ENCODE peak calls at places on chromosome 2, in four cellular contexts. V is lung microvascular endothelial cell; T is activated naive CD8-positive, alpha-beta T cell treated with anti-CD3 and anti-CD28 coated beads for 36 hours; Y is adipocyte. W is an unnamed sample.

GRCh38 chr2:241692448-241692847 is 5.8 kb upstream of the DTYMK start:
- DNase-seq in V (no peak), Y (peak; percentile 72), T (no peak), W (no peak)

GRCh38 chr2:98037666-98038339 is 42.1 kb upstream of the TMEM131 start:
- DNase-seq in Y (no peak), T (no peak), V (no peak), W (no peak)

GRCh38 chr2:175687465-175687864 is 314.6 kb downstream of the LNPK start:
- DNase-seq in T (no peak), V (no peak), Y (no peak), W (no peak)

GRCh38 chr2:177393381-177393780 is 808 bp downstream of the AGPS start:
- DNase-seq in V (peak; percentile 27), Y (peak; percentile 21), T (no peak), W (no peak)

GRCh38 chr2:168961450-168962229 is 60.5 kb downstream of the G6PC2 start:
- DNase-seq in Y (peak; percentile 90), T (no peak), V (peak; percentile 83), W (peak; percentile 33)

GRCh38 chr2:95315801-95316411 is 18.8 kb downstream of the KCNIP3 start:
- DNase-seq in T (no peak), V (no peak), Y (peak; percentile 51), W (no peak)

GRCh38 chr2:102082591-102083586 is 59.7 kb upstream of the IL1R1 start:
- DNase-seq in Y (peak; percentile 79), V (peak; percentile 94), T (peak; percentile 60), W (peak; percentile 72)

GRCh38 chr2:33477473-33478468 is 1.3 kb downstream of the RASGRP3 start:
- DNase-seq in V (peak; percentile 22), Y (no peak), T (no peak), W (peak; percentile 30)

GRCh38 chr2:197700960-197701359 is 4.2 kb upstream of the MARS2 start:
- DNase-seq in Y (no peak), T (peak; percentile 40), V (no peak), W (peak; percentile 16)

GRCh38 chr2:39437522-39438296 is 624 bp upstream of the MAP4K3 start:
- DNase-seq in T (peak; percentile 48), V (peak; percentile 44), Y (peak; percentile 36), W (peak; percentile 32)

GRCh38 chr2:234840336-234840735 is 111.5 kb upstream of the SH3BP4 start:
- DNase-seq in V (peak; percentile 96), T (no peak), Y (peak; percentile 96), W (no peak)

GRCh38 chr2:158928515-158928914 is 39.9 kb upstream of the TANC1 start:
- DNase-seq in V (no peak), Y (no peak), T (no peak), W (no peak)

GRCh38 chr2:240919786-240920782 is 13.9 kb downstream of the CROCC2 start:
- DNase-seq in Y (no peak), T (no peak), V (no peak), W (no peak)

GRCh38 chr2:188196343-188197008 is 95.2 kb upstream of the GULP1 start:
- DNase-seq in Y (peak; percentile 78), T (no peak), V (no peak), W (no peak)

GRCh38 chr2:74806913-74807312 is 27.0 kb upstream of the HK2 start:
- DNase-seq in V (no peak), Y (no peak), T (no peak), W (no peak)

GRCh38 chr2:110806053-110806452 is 73.7 kb downstream of the ACOXL start:
- DNase-seq in V (no peak), Y (no peak), T (no peak), W (no peak)

GRCh38 chr2:106782658-106783057 is 103.3 kb downstream of the ST6GAL2 start:
- DNase-seq in Y (peak; percentile 32), V (no peak), T (no peak), W (no peak)

GRCh38 chr2:203484266-203485112 is 50.6 kb downstream of the RAPH1 start:
- DNase-seq in V (peak; percentile 40), T (peak; percentile 37), Y (peak; percentile 42), W (peak; percentile 44)

GRCh38 chr2:174830561-174830960 is 66.3 kb upstream of the CHRNA1 start:
- DNase-seq in V (no peak), T (no peak), Y (no peak), W (no peak)

GRCh38 chr2:1813371-1813770 is 69.1 kb upstream of the PXDN start:
- DNase-seq in T (no peak), Y (no peak), V (no peak), W (no peak)

GRCh38 chr2:183799761-183800160 is 675.5 kb downstream of the NUP35 start:
- DNase-seq in Y (no peak), V (no peak), T (no peak), W (no peak)

GRCh38 chr2:72112981-72113846 is 34.4 kb downstream of the CYP26B1 start:
- DNase-seq in Y (no peak), T (no peak), V (no peak), W (no peak)

GRCh38 chr2:108919571-108920373 is 69.2 kb downstream of the EDAR start:
- DNase-seq in V (no peak), T (no peak), Y (no peak), W (no peak)

GRCh38 chr2:1809726-1810125 is 65.4 kb upstream of the PXDN start:
- DNase-seq in T (no peak), V (no peak), Y (no peak), W (no peak)

GRCh38 chr2:188291142-188291616 is 495 bp upstream of the GULP1 start:
- DNase-seq in Y (peak; percentile 63), T (no peak), V (peak; percentile 42), W (no peak)

GRCh38 chr2:15895615-15896500 is 44.5 kb upstream of the MYCN start:
- DNase-seq in T (no peak), Y (no peak), V (no peak), W (no peak)

GRCh38 chr2:39107724-39108273 is 13.1 kb downstream of the SOS1 start:
- DNase-seq in T (no peak), V (no peak), Y (no peak), W (no peak)

GRCh38 chr2:237361194-237361986 is 52.6 kb downstream of the COL6A3 start:
- DNase-seq in V (no peak), T (no peak), Y (no peak), W (no peak)

GRCh38 chr2:219261024-219261855 is 7.5 kb upstream of the TUBA4A start:
- DNase-seq in V (no peak), T (no peak), Y (no peak), W (no peak)

GRCh38 chr2:143736904-143737303 is 607.7 kb downstream of the ARHGAP15 start:
- DNase-seq in Y (no peak), V (no peak), T (no peak), W (no peak)

GRCh38 chr2:23498941-23499340 is 114.0 kb downstream of the KLHL29 start:
- DNase-seq in T (no peak), V (no peak), Y (peak; percentile 80), W (no peak)

GRCh38 chr2:146131785-146132184 is 1611.9 kb upstream of the ZEB2 start:
- DNase-seq in Y (peak; percentile 35), V (no peak), T (no peak), W (no peak)

GRCh38 chr2:31033032-31033431 is 105.2 kb downstream of the GALNT14 start:
- DNase-seq in V (no peak), T (no peak), Y (no peak), W (no peak)

W was measured in T-helper 2 cell treated with Interferon-gamma antibody and Interleukin-4, amounts not matched to agents 5 μg/mL and 100 μg/mL, for 36 hours.